ENCODE peak calls at places on chromosome 9, in eight cellular contexts. B is RWPE1, O is cardiac fibroblast, Q is endothelial cell, E is type B pancreatic cell, I is left cardiac atrium, R is BE2C, W is upper lobe of right lung. K is an unnamed sample.

GRCh38 chr9:138065287-138065686 is 187.7 kb downstream of the CACNA1B start:
- DNase-seq in B (no peak), O (no peak), Q (no peak), E (no peak), I (no peak), R (no peak), W (peak; percentile 40), K (no peak)

GRCh38 chr9:135299239-135299590 is 180.4 kb upstream of the PPP1R26 start:
- DNase-seq in B (no peak), O (no peak), Q (no peak), E (no peak), I (no peak), R (no peak), W (no peak), K (no peak)

GRCh38 chr9:127283917-127284316 is 19.3 kb downstream of the GARNL3 start:
- DNase-seq in B (peak; percentile 35), O (peak; percentile 68), Q (no peak), E (no peak), I (peak; percentile 32), R (no peak), W (no peak), K (peak; percentile 19)

GRCh38 chr9:37290881-37291485 is 131.5 kb upstream of the GRHPR start:
- DNase-seq in B (peak; percentile 77), O (peak; percentile 80), Q (no peak), E (no peak), I (no peak), R (no peak), W (no peak), K (no peak)

GRCh38 chr9:31535659-31536058 is 848.8 kb upstream of the ACO1 start:
- DNase-seq in B (no peak), O (peak; percentile 2), Q (no peak), E (no peak), I (no peak), R (no peak), W (no peak), K (no peak)

GRCh38 chr9:130556396-130557076 is 22.8 kb upstream of the FUBP3 start:
- DNase-seq in B (no peak), O (no peak), Q (no peak), E (no peak), I (no peak), R (no peak), W (no peak), K (no peak)

GRCh38 chr9:92384373-92384772 is 20.0 kb downstream of the OGN start:
- DNase-seq in B (peak; percentile 46), O (no peak), Q (no peak), E (no peak), I (no peak), R (no peak), W (no peak), K (no peak)

GRCh38 chr9:114053246-114054005 is 24.7 kb downstream of the AMBP start:
- DNase-seq in B (no peak), O (no peak), Q (no peak), E (peak; percentile 36), I (no peak), R (no peak), W (no peak), K (no peak)

GRCh38 chr9:107587175-107587963 is 97.8 kb upstream of the KLF4 start:
- DNase-seq in B (no peak), O (no peak), Q (no peak), E (no peak), I (peak; percentile 81), R (no peak), W (peak; percentile 72), K (peak; percentile 93)

GRCh38 chr9:16321461-16322119 is 548.9 kb downstream of the BNC2 start:
- DNase-seq in B (no peak), O (peak; percentile 75), Q (no peak), E (no peak), I (peak; percentile 59), R (no peak), W (no peak), K (no peak)

GRCh38 chr9:77954619-77955018 is 77.0 kb downstream of the GNAQ start:
- DNase-seq in B (no peak), O (no peak), Q (no peak), E (no peak), I (no peak), R (no peak), W (no peak), K (no peak)

GRCh38 chr9:87880683-87881082 is 2.0 kb upstream of the SPATA31E1 start:
- DNase-seq in B (no peak), O (no peak), Q (no peak), E (peak; percentile 52), I (no peak), R (no peak), W (no peak), K (no peak)

GRCh38 chr9:125509476-125509875 is 197.5 kb downstream of the MAPKAP1 start:
- DNase-seq in B (no peak), O (peak; percentile 77), Q (no peak), E (no peak), I (no peak), R (peak; percentile 44), W (no peak), K (no peak)

GRCh38 chr9:93087971-93088655 is 7.9 kb upstream of the CARD19 start:
- DNase-seq in B (no peak), O (no peak), Q (no peak), E (no peak), I (no peak), R (no peak), W (peak; percentile 54), K (peak; percentile 20)

GRCh38 chr9:11471321-11471720 is 858.5 kb upstream of the PTPRD start:
- DNase-seq in B (no peak), O (no peak), Q (no peak), E (no peak), I (no peak), R (no peak), W (no peak), K (no peak)

GRCh38 chr9:116979461-116979860 is 292.4 kb downstream of the TRIM32 start:
- DNase-seq in B (peak; percentile 61), O (no peak), Q (no peak), E (no peak), I (no peak), R (peak; percentile 33), W (no peak), K (no peak)

GRCh38 chr9:90884178-90884577 is 82.6 kb downstream of the SYK start:
- DNase-seq in B (no peak), O (no peak), Q (no peak), E (no peak), I (no peak), R (no peak), W (no peak), K (no peak)

GRCh38 chr9:110821064-110821463 is 152.5 kb downstream of the MUSK start:
- DNase-seq in B (no peak), O (peak; percentile 19), Q (no peak), E (no peak), I (no peak), R (peak; percentile 24), W (no peak), K (no peak)

GRCh38 chr9:18776836-18777820 is 255.9 kb downstream of the SAXO1 start:
- DNase-seq in B (no peak), O (no peak), Q (no peak), E (no peak), I (no peak), R (no peak), W (peak; percentile 60), K (no peak)

GRCh38 chr9:706606-707451 is 134.7 kb upstream of the DMRT1 start:
- DNase-seq in B (no peak), O (peak; percentile 82), Q (peak; percentile 45), E (no peak), I (peak; percentile 79), R (peak; percentile 8), W (peak; percentile 84), K (peak; percentile 67)

K was measured in mucosa of descending colon.